ENCODE peak calls at places on chromosomes 6 and 20, in ten cellular contexts. One of them, this sample, is unnamed. For H3K4me1, the result is how much of the 10 kb centered on the place peaks cover.

GRCh38 chr6:106452628-106453027 is 92.1 kb downstream of the CRYBG1 start:
- DNase-seq in hepatocyte: no peak
- DNase-seq in H9: no peak
- DNase-seq in GM12878: no peak
- DNase-seq in endothelial cell of umbilical vein: no peak
- DNase-seq in GM23248: peak
- DNase-seq in PC-9: no peak
- DNase-seq in fibroblast of lung: no peak
- DNase-seq in HCT116: no peak
- DNase-seq in A549: no peak
- DNase-seq in this sample: no peak

GRCh38 chr6:39018103-39018502 is 30.5 kb upstream of the GLP1R start:
- DNase-seq in hepatocyte: peak
- DNase-seq in H9: no peak
- DNase-seq in GM12878: no peak
- DNase-seq in endothelial cell of umbilical vein: no peak
- DNase-seq in GM23248: no peak
- DNase-seq in PC-9: no peak
- DNase-seq in fibroblast of lung: no peak
- DNase-seq in HCT116: no peak
- DNase-seq in A549: no peak
- DNase-seq in this sample: no peak

GRCh38 chr20:1870792-1871550 is 24.2 kb upstream of the SIRPA start:
- DNase-seq in hepatocyte: peak
- DNase-seq in H9: no peak
- DNase-seq in GM12878: peak
- DNase-seq in endothelial cell of umbilical vein: no peak
- DNase-seq in GM23248: no peak
- DNase-seq in PC-9: no peak
- DNase-seq in fibroblast of lung: no peak
- DNase-seq in HCT116: no peak
- DNase-seq in A549: no peak
- DNase-seq in this sample: peak

GRCh38 chr20:61482901-61483300 is 230.8 kb downstream of the CDH4 start:
- DNase-seq in hepatocyte: no peak
- DNase-seq in H9: peak
- DNase-seq in GM12878: no peak
- DNase-seq in endothelial cell of umbilical vein: no peak
- DNase-seq in GM23248: no peak
- DNase-seq in PC-9: no peak
- DNase-seq in fibroblast of lung: no peak
- DNase-seq in HCT116: no peak
- DNase-seq in A549: no peak
- DNase-seq in this sample: no peak

GRCh38 chr6:39599996-39600395 is 125.2 kb downstream of the KIF6 start:
- DNase-seq in hepatocyte: peak
- DNase-seq in H9: no peak
- DNase-seq in GM12878: no peak
- DNase-seq in endothelial cell of umbilical vein: no peak
- DNase-seq in GM23248: peak
- DNase-seq in PC-9: no peak
- DNase-seq in fibroblast of lung: peak
- DNase-seq in HCT116: no peak
- DNase-seq in A549: no peak
- DNase-seq in this sample: no peak

GRCh38 chr6:121876721-121877120 is 441.3 kb downstream of the GJA1 start:
- DNase-seq in hepatocyte: no peak
- DNase-seq in H9: no peak
- DNase-seq in GM12878: no peak
- DNase-seq in endothelial cell of umbilical vein: no peak
- DNase-seq in GM23248: no peak
- DNase-seq in PC-9: no peak
- DNase-seq in fibroblast of lung: peak
- DNase-seq in HCT116: no peak
- DNase-seq in A549: no peak
- DNase-seq in this sample: no peak

GRCh38 chr6:166308769-166309589 is 787 bp upstream of the PRR18 start:
- DNase-seq in hepatocyte: no peak
- DNase-seq in H9: no peak
- DNase-seq in GM12878: no peak
- DNase-seq in endothelial cell of umbilical vein: no peak
- DNase-seq in GM23248: no peak
- DNase-seq in PC-9: no peak
- DNase-seq in fibroblast of lung: no peak
- DNase-seq in HCT116: no peak
- DNase-seq in A549: no peak
- DNase-seq in this sample: no peak

GRCh38 chr6:13488015-13488895 is 855 bp upstream of the GFOD1 start:
- DNase-seq in hepatocyte: peak
- DNase-seq in H9: peak
- DNase-seq in GM12878: no peak
- DNase-seq in endothelial cell of umbilical vein: peak
- DNase-seq in GM23248: peak
- DNase-seq in PC-9: no peak
- DNase-seq in fibroblast of lung: peak
- DNase-seq in HCT116: no peak
- DNase-seq in A549: no peak
- DNase-seq in this sample: no peak

GRCh38 chr6:167576050-167576741 is 250.5 kb upstream of the AFDN start:
- DNase-seq in hepatocyte: no peak
- DNase-seq in H9: no peak
- DNase-seq in GM12878: no peak
- DNase-seq in endothelial cell of umbilical vein: no peak
- DNase-seq in GM23248: no peak
- DNase-seq in PC-9: no peak
- DNase-seq in fibroblast of lung: no peak
- DNase-seq in HCT116: no peak
- DNase-seq in A549: no peak
- DNase-seq in this sample: no peak

GRCh38 chr20:44065401-44066340 is 121.3 kb downstream of the JPH2 start:
- DNase-seq in hepatocyte: no peak
- DNase-seq in H9: no peak
- DNase-seq in GM12878: no peak
- DNase-seq in endothelial cell of umbilical vein: no peak
- DNase-seq in GM23248: no peak
- DNase-seq in PC-9: no peak
- DNase-seq in fibroblast of lung: no peak
- DNase-seq in HCT116: no peak
- DNase-seq in A549: no peak
- DNase-seq in this sample: no peak

GRCh38 chr6:37209461-37210205 is 39.7 kb downstream of the PIM1 start:
- DNase-seq in hepatocyte: no peak
- DNase-seq in H9: no peak
- DNase-seq in GM12878: no peak
- DNase-seq in endothelial cell of umbilical vein: no peak
- DNase-seq in GM23248: no peak
- DNase-seq in PC-9: no peak
- DNase-seq in fibroblast of lung: no peak
- DNase-seq in HCT116: no peak
- DNase-seq in A549: no peak
- DNase-seq in this sample: no peak

GRCh38 chr6:167671977-167672687 is 154.6 kb upstream of the AFDN start:
- DNase-seq in hepatocyte: no peak
- DNase-seq in H9: no peak
- DNase-seq in GM12878: no peak
- DNase-seq in endothelial cell of umbilical vein: no peak
- DNase-seq in GM23248: no peak
- DNase-seq in PC-9: no peak
- DNase-seq in fibroblast of lung: no peak
- DNase-seq in HCT116: no peak
- DNase-seq in A549: no peak
- DNase-seq in this sample: no peak

GRCh38 chr6:32944265-32944664 is 3.4 kb upstream of the HLA-DMB start:
- DNase-seq in hepatocyte: no peak
- DNase-seq in H9: no peak
- DNase-seq in GM12878: peak
- DNase-seq in endothelial cell of umbilical vein: no peak
- DNase-seq in GM23248: no peak
- DNase-seq in PC-9: no peak
- DNase-seq in fibroblast of lung: no peak
- DNase-seq in HCT116: no peak
- DNase-seq in A549: no peak
- DNase-seq in this sample: peak

GRCh38 chr20:49404461-49404860 is 78.0 kb downstream of the KCNB1 start:
- DNase-seq in hepatocyte: no peak
- DNase-seq in H9: no peak
- DNase-seq in GM12878: no peak
- DNase-seq in endothelial cell of umbilical vein: no peak
- DNase-seq in GM23248: no peak
- DNase-seq in PC-9: no peak
- DNase-seq in fibroblast of lung: no peak
- DNase-seq in HCT116: no peak
- DNase-seq in A549: no peak
- DNase-seq in this sample: no peak

GRCh38 chr6:70900061-70900460 is 56.8 kb downstream of the B3GAT2 start:
- DNase-seq in hepatocyte: no peak
- DNase-seq in H9: no peak
- DNase-seq in GM12878: no peak
- DNase-seq in endothelial cell of umbilical vein: no peak
- DNase-seq in GM23248: no peak
- DNase-seq in PC-9: no peak
- DNase-seq in fibroblast of lung: no peak
- DNase-seq in HCT116: no peak
- DNase-seq in A549: no peak
- DNase-seq in this sample: no peak

GRCh38 chr20:4083103-4083864 is 67.9 kb upstream of the RNF24 start:
- DNase-seq in hepatocyte: no peak
- DNase-seq in H9: no peak
- DNase-seq in GM12878: no peak
- DNase-seq in endothelial cell of umbilical vein: no peak
- DNase-seq in GM23248: no peak
- DNase-seq in PC-9: no peak
- DNase-seq in fibroblast of lung: no peak
- DNase-seq in HCT116: no peak
- DNase-seq in A549: no peak
- DNase-seq in this sample: no peak
- H3K4me2 ChIP-seq in hepatocyte: peak
- H3K4me2 ChIP-seq in H9: peak
- H3K4me2 ChIP-seq in GM12878: peak
- H3K4me2 ChIP-seq in endothelial cell of umbilical vein: no peak
- H3K4me2 ChIP-seq in GM23248: no peak
- H3K4me2 ChIP-seq in PC-9: no peak
- H3K4me2 ChIP-seq in fibroblast of lung: peak
- H3K4me2 ChIP-seq in HCT116: no peak
- H3K4me2 ChIP-seq in A549: no peak
- H3K4me2 ChIP-seq in this sample: no peak

DNA sequence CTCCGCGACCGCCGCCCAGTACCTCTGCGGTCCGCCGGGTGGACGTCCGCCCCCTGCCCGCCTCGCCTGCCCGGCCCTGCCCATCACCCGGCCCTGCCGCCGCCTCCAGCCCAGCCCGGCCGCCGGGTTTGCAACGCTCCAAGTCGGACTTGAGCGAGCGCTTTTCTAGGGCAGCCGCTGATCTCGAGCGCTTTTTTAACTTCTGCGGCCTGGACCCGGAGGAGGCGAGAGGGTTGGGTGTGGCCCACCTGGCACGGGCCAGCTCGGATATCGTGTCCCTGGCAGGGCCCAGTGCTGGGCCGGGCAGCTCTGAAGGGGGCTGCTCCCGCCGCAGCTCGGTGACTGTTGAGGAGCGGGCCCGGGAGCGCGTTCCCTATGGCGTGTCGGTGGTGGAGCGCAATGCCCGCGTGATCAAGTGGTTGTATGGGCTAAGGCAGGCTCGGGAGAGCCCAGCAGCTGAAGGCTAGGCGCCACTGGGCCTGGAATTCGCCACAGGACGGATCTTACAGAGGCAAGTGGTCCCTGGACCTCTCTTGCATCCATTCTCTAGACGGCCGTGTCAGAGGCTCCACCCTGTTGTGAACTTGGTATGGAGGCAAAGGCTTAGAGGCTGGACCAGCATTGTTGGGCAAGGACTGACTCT is 11.8 kb downstream of the FAM110A start:
- DNase-seq in hepatocyte: no peak
- DNase-seq in H9: no peak
- DNase-seq in GM12878: no peak
- DNase-seq in endothelial cell of umbilical vein: no peak
- DNase-seq in GM23248: no peak
- DNase-seq in PC-9: no peak
- DNase-seq in fibroblast of lung: no peak
- DNase-seq in HCT116: no peak
- DNase-seq in A549: no peak
- DNase-seq in this sample: no peak
- H3K4me1 ChIP-seq in hepatocyte: under half
- H3K4me1 ChIP-seq in H9: under half
- H3K4me1 ChIP-seq in GM12878: under half
- H3K4me1 ChIP-seq in endothelial cell of umbilical vein: under half
- H3K4me1 ChIP-seq in GM23248: under half
- H3K4me1 ChIP-seq in PC-9: under half
- H3K4me1 ChIP-seq in fibroblast of lung: under half
- H3K4me1 ChIP-seq in HCT116: under half
- H3K4me1 ChIP-seq in A549: under half
- H3K4me1 ChIP-seq in this sample: half or more

GRCh38 chr6:47174502-47175023 is 132.4 kb upstream of the ADGRF1 start:
- DNase-seq in hepatocyte: no peak
- DNase-seq in H9: no peak
- DNase-seq in GM12878: no peak
- DNase-seq in endothelial cell of umbilical vein: no peak
- DNase-seq in GM23248: no peak
- DNase-seq in PC-9: peak
- DNase-seq in fibroblast of lung: no peak
- DNase-seq in HCT116: no peak
- DNase-seq in A549: no peak
- DNase-seq in this sample: no peak
- H3K4me2 ChIP-seq in hepatocyte: no peak
- H3K4me2 ChIP-seq in H9: no peak
- H3K4me2 ChIP-seq in GM12878: no peak
- H3K4me2 ChIP-seq in endothelial cell of umbilical vein: no peak
- H3K4me2 ChIP-seq in GM23248: no peak
- H3K4me2 ChIP-seq in PC-9: peak
- H3K4me2 ChIP-seq in fibroblast of lung: no peak
- H3K4me2 ChIP-seq in HCT116: no peak
- H3K4me2 ChIP-seq in A549: no peak
- H3K4me2 ChIP-seq in this sample: no peak

DNA sequence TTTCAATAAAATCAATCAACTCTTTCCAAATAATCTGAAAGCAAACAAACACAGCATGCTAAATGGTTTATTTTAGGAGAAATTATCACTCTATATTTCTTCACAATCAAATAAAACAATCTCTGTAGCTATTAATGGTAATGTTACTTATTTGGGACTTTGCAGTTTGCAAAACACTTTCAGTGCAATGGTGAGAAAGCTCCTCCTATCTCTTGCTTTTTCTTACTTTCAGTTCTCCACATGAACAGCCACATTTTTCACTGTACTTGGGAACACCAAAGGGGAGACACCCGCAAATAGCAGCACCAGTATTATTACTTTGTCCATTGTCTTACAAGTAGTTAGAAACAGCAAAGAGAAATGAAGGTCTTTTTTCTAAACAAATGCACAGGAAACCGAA is 92.4 kb downstream of the DST start:
- DNase-seq in hepatocyte: no peak
- DNase-seq in H9: no peak
- DNase-seq in GM12878: no peak
- DNase-seq in endothelial cell of umbilical vein: peak
- DNase-seq in GM23248: peak
- DNase-seq in PC-9: no peak
- DNase-seq in fibroblast of lung: peak
- DNase-seq in HCT116: no peak
- DNase-seq in A549: no peak
- DNase-seq in this sample: no peak
- H3K4me1 ChIP-seq in hepatocyte: under half
- H3K4me1 ChIP-seq in H9: under half
- H3K4me1 ChIP-seq in GM12878: under half
- H3K4me1 ChIP-seq in endothelial cell of umbilical vein: under half
- H3K4me1 ChIP-seq in GM23248: half or more
- H3K4me1 ChIP-seq in PC-9: under half
- H3K4me1 ChIP-seq in fibroblast of lung: under half
- H3K4me1 ChIP-seq in HCT116: under half
- H3K4me1 ChIP-seq in A549: under half
- H3K4me1 ChIP-seq in this sample: under half